ENCODE peak calls at places on chromosomes 3 and 15, in nine cellular contexts. R, P, I, K, F, O, T, N and X are unnamed samples. For H3K9me3 and H3K36me3, the result is how much of the 10 kb centered on the place peaks cover.

GRCh38 chr3:71659758-71660666 is 65.2 kb downstream of the EIF4E3 start:
- DNase-seq in R (no peak), P (no peak), I (no peak), K (no peak), F (no peak), O (no peak), T (no peak), N (no peak), X (no peak)

GRCh38 chr3:48268936-48269551 is 28.1 kb downstream of the ZNF589 start:
- DNase-seq in R (no peak), P (peak), I (no peak), K (no peak), F (no peak), O (no peak), T (no peak), N (no peak), X (peak)

GRCh38 chr3:158532099-158532734 is 38.8 kb upstream of the MLF1 start:
- DNase-seq in R (no peak), P (no peak), I (no peak), K (no peak), F (peak), O (no peak), T (peak), N (no peak), X (no peak)

GRCh38 chr3:73954506-73954905 is 329.8 kb upstream of the PDZRN3 start:
- DNase-seq in R (no peak), P (no peak), I (no peak), K (no peak), F (no peak), O (no peak), T (no peak), N (no peak), X (no peak)

GRCh38 chr3:143483214-143483613 is 363.6 kb downstream of the CHST2 start:
- DNase-seq in R (no peak), P (no peak), I (no peak), K (no peak), F (no peak), O (no peak), T (no peak), N (no peak), X (no peak)

GRCh38 chr3:10753964-10754363 is 62.1 kb upstream of the SLC6A11 start:
- DNase-seq in R (peak), P (peak), I (no peak), K (peak), F (peak), O (no peak), T (peak), N (no peak), X (peak)

GRCh38 chr15:93870583-93870982 is 360.8 kb upstream of the MCTP2 start:
- DNase-seq in R (no peak), P (no peak), I (no peak), K (no peak), F (no peak), O (no peak), T (no peak), N (no peak), X (no peak)

GRCh38 chr3:126113733-126114132 is 29.8 kb upstream of the SLC41A3 start:
- DNase-seq in R (no peak), P (peak), I (no peak), K (no peak), F (no peak), O (peak), T (peak), N (no peak), X (no peak)

GRCh38 chr3:73509066-73509465 is 115.7 kb downstream of the PDZRN3 start:
- DNase-seq in R (no peak), P (no peak), I (no peak), K (no peak), F (no peak), O (no peak), T (no peak), N (no peak), X (no peak)

GRCh38 chr3:194139085-194139976 is 3.4 kb downstream of the HES1 start:
- DNase-seq in R (peak), P (peak), I (no peak), K (peak), F (peak), O (peak), T (peak), N (no peak), X (no peak)

GRCh38 chr15:88391700-88392099 is 75.5 kb downstream of the MRPL46 start:
- DNase-seq in R (no peak), P (no peak), I (no peak), K (no peak), F (no peak), O (no peak), T (no peak), N (no peak), X (no peak)

GRCh38 chr3:87260270-87260669 is 16.1 kb downstream of the POU1F1 start:
- DNase-seq in R (no peak), P (no peak), I (peak), K (peak), F (peak), O (peak), T (peak), N (no peak), X (peak)

GRCh38 chr15:77069521-77070121 is 1.3 kb downstream of the TSPAN3 start:
- DNase-seq in R (no peak), P (no peak), I (peak), K (no peak), F (peak), O (no peak), T (no peak), N (peak), X (peak)

GRCh38 chr3:10997196-10997595 is 4.6 kb downstream of the SLC6A1 start:
- DNase-seq in R (no peak), P (no peak), I (no peak), K (no peak), F (no peak), O (no peak), T (no peak), N (no peak), X (no peak)

GRCh38 chr15:48541659-48542334 is 103.7 kb downstream of the FBN1 start:
- DNase-seq in R (no peak), P (no peak), I (no peak), K (peak), F (peak), O (peak), T (no peak), N (no peak), X (no peak)

GRCh38 chr3:162262145-162262544 is 765.5 kb downstream of the OTOL1 start:
- DNase-seq in R (no peak), P (no peak), I (no peak), K (no peak), F (no peak), O (no peak), T (no peak), N (no peak), X (no peak)

GRCh38 chr3:44877333-44877732 is 2.9 kb downstream of the TGM4 start:
- DNase-seq in R (no peak), P (no peak), I (no peak), K (no peak), F (no peak), O (no peak), T (no peak), N (no peak), X (no peak)

GRCh38 chr3:70531063-70531657 is 218.7 kb upstream of the MDFIC2 start:
- DNase-seq in R (no peak), P (no peak), I (no peak), K (no peak), F (peak), O (no peak), T (no peak), N (no peak), X (no peak)

GRCh38 chr3:127565711-127566110 is 24.8 kb downstream of the TPRA1 start:
- DNase-seq in R (no peak), P (no peak), I (no peak), K (no peak), F (no peak), O (no peak), T (peak), N (no peak), X (no peak)

GRCh38 chr15:76190070-76190564 is 121.2 kb downstream of the ETFA start:
- DNase-seq in R (no peak), P (no peak), I (no peak), K (no peak), F (no peak), O (no peak), T (no peak), N (no peak), X (no peak)

GRCh38 chr3:72959336-72959735 is 37.3 kb upstream of the PPP4R2 start:
- DNase-seq in R (no peak), P (no peak), I (no peak), K (no peak), F (no peak), O (no peak), T (no peak), N (no peak), X (no peak)

GRCh38 chr3:197244751-197245150 is 53.7 kb downstream of the DLG1 start:
- DNase-seq in R (no peak), P (no peak), I (no peak), K (no peak), F (no peak), O (no peak), T (no peak), N (no peak), X (no peak)
- H3K9me3 ChIP-seq in R (under half), P (under half), I (under half), K (half or more), F (under half), O (under half), T (half or more), N (under half), X (under half)

GRCh38 chr3:5185093-5185673 is 2.3 kb upstream of the EDEM1 start:
- DNase-seq in R (no peak), P (no peak), I (no peak), K (no peak), F (no peak), O (no peak), T (no peak), N (no peak), X (no peak)
- H3K36me3 ChIP-seq in R (under half), P (under half), I (under half), K (under half), F (under half), O (under half), T (under half), N (under half), X (under half)

DNA sequence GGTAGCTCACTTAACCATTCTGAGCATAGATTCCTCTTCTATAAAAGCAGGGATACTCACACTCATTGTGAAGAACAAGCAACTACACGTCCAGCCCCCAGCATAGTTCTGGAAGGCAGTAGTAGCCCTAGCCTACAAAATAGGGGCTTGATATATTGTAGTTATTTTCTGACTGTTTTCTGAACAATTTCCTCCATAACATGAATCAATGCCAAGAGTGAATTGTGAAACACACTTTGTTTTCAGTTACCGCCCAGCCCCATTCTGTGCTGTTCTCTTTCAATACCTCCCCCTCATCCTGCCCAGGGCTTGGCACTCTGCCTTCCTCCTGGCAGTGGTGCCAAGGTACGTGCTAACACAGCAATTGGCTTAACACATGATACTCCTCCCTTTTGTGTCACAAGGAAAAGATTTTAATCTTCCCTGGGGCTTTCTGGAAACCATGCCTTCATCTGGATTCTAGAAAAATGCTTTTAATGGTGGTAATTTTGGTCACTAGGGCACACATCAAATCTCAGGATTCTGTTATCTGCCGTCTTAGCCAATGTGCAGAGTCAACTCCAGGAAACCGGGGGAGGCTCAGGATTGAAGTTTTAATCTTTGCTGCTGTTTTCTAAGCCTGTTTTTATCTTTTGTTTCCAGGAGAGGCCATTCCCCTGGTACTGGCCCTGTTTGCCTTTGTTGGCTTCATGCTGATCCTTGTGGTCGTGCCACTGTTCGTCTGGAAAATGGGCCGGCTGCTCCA is 37.2 kb downstream of the IL20RB start:
- DNase-seq in R (peak), P (peak), I (peak), K (peak), F (no peak), O (peak), T (no peak), N (peak), X (peak)
- H3K9me3 ChIP-seq in R (under half), P (under half), I (under half), K (under half), F (under half), O (under half), T (under half), N (under half), X (under half)

GRCh38 chr3:15329058-15330005 is 3.1 kb downstream of the SH3BP5 start:
- DNase-seq in R (no peak), P (no peak), I (no peak), K (no peak), F (no peak), O (no peak), T (no peak), N (no peak), X (no peak)
- H3K36me3 ChIP-seq in R (under half), P (under half), I (under half), K (under half), F (under half), O (under half), T (under half), N (under half), X (under half)

GRCh38 chr15:25089577-25089976 is 134.8 kb downstream of the SNRPN start:
- DNase-seq in R (no peak), P (no peak), I (no peak), K (no peak), F (no peak), O (no peak), T (peak), N (no peak), X (no peak)
- H3K9me3 ChIP-seq in R (under half), P (half or more), I (half or more), K (under half), F (under half), O (half or more), T (under half), N (half or more), X (under half)